ENCODE peak calls at places on chromosomes 7 and 10, in four cellular contexts. B is naive B cell, A is D341Med, P is RKO. H is an unnamed sample.

GRCh38 chr7:29607889-29608288 is 44.3 kb downstream of the PRR15 start:
- DNase-seq in P (peak), B (no peak), A (no peak), H (no peak)

GRCh38 chr7:75608451-75609122 is 116.5 kb downstream of the SPDYE5 start:
- DNase-seq in P (no peak), B (no peak), A (no peak), H (no peak)

GRCh38 chr10:27197980-27198645 is 42.5 kb downstream of the ACBD5 start:
- DNase-seq in A (peak), B (no peak), P (no peak), H (no peak)

GRCh38 chr10:3143791-3144434 is 28.7 kb downstream of the PITRM1 start:
- DNase-seq in P (no peak), A (no peak), B (no peak), H (no peak)

GRCh38 chr7:7434379-7434778 is 101.3 kb downstream of the COL28A1 start:
- DNase-seq in B (no peak), P (no peak), A (no peak), H (no peak)

GRCh38 chr10:74078037-74078436 is 72.6 kb downstream of the AP3M1 start:
- DNase-seq in P (peak), B (no peak), A (no peak), H (no peak)

GRCh38 chr7:156064921-156065386 is 252.7 kb upstream of the SHH start:
- DNase-seq in P (peak), B (no peak), A (no peak), H (no peak)

GRCh38 chr7:74104702-74105101 is 21.1 kb downstream of the LIMK1 start:
- DNase-seq in A (no peak), P (no peak), B (no peak), H (no peak)

GRCh38 chr10:90276894-90277447 is 575.6 kb downstream of the KIF20B start:
- DNase-seq in B (no peak), A (no peak), P (no peak), H (no peak)

GRCh38 chr7:144653449-144653848 is 182.4 kb downstream of the TPK1 start:
- DNase-seq in P (no peak), B (no peak), A (no peak), H (no peak)

GRCh38 chr7:22624781-22625180 is 102.2 kb upstream of the IL6 start:
- DNase-seq in A (no peak), B (no peak), P (no peak), H (no peak)

GRCh38 chr7:90625051-90625450 is 28.9 kb downstream of the CDK14 start:
- DNase-seq in B (no peak), P (no peak), A (no peak), H (no peak)

GRCh38 chr10:31757374-31757773 is 171.3 kb downstream of the ARHGAP12 start:
- DNase-seq in B (no peak), P (no peak), A (no peak), H (no peak)

GRCh38 chr10:117004238-117004626 is 755 bp downstream of the SHTN1 start:
- DNase-seq in A (no peak), P (peak), B (no peak), H (no peak)

GRCh38 chr7:19376591-19376990 is 231.4 kb upstream of the FERD3L start:
- DNase-seq in B (no peak), A (no peak), P (no peak), H (no peak)

GRCh38 chr7:114718861-114719260 is 203.0 kb upstream of the MDFIC start:
- DNase-seq in P (no peak), A (no peak), B (no peak), H (no peak)

GRCh38 chr10:1120761-1121160 is 64.6 kb downstream of the WDR37 start:
- DNase-seq in P (no peak), B (no peak), A (no peak), H (no peak)

GRCh38 chr7:131616487-131616886 is 60.1 kb upstream of the PODXL start:
- DNase-seq in A (no peak), B (no peak), P (no peak), H (no peak)

GRCh38 chr10:131251146-131251541 is 60.4 kb downstream of the TCERG1L start:
- DNase-seq in B (no peak), A (no peak), P (no peak), H (no peak)

GRCh38 chr7:83550100-83550499 is 98.8 kb downstream of the SEMA3E start:
- DNase-seq in A (no peak), P (no peak), B (no peak), H (no peak)

GRCh38 chr10:96305019-96305418 is 785 bp downstream of the DNTT start:
- DNase-seq in A (no peak), B (no peak), P (no peak), H (no peak)

GRCh38 chr7:150402671-150403321 is 23.7 kb downstream of the ZNF775 start:
- DNase-seq in B (no peak), P (no peak), A (peak), H (peak)

GRCh38 chr7:101235050-101235449 is 2.6 kb downstream of the CLDN15 start:
- DNase-seq in P (no peak), B (no peak), A (peak), H (peak)

GRCh38 chr7:74203157-74203556 is 6.6 kb upstream of the LAT2 start:
- DNase-seq in A (no peak), B (peak), P (peak), H (peak)

GRCh38 chr7:71706576-71706975 is 574.6 kb downstream of the GALNT17 start:
- DNase-seq in A (no peak), P (no peak), B (no peak), H (no peak)

GRCh38 chr7:76383089-76383944 is 24.5 kb upstream of the YWHAG start:
- DNase-seq in A (no peak), B (no peak), P (no peak), H (no peak)

GRCh38 chr10:123847686-123848432 is 43.7 kb downstream of the CPXM2 start:
- DNase-seq in P (no peak), A (no peak), B (no peak), H (no peak)

GRCh38 chr7:158825628-158826289 is 3.5 kb downstream of the ESYT2 start:
- DNase-seq in P (no peak), A (no peak), B (no peak), H (no peak)

GRCh38 chr10:117254774-117255735 is 14.1 kb downstream of the SLC18A2 start:
- DNase-seq in A (no peak), B (no peak), P (no peak), H (no peak)

GRCh38 chr10:4506087-4506486 is 319.9 kb upstream of the AKR1E2 start:
- DNase-seq in A (no peak), B (no peak), P (no peak), H (no peak)

GRCh38 chr7:86848226-86848625 is 204.5 kb downstream of the GRM3 start:
- DNase-seq in B (no peak), A (no peak), P (no peak), H (no peak)

GRCh38 chr10:58326967-58327381 is 7.8 kb upstream of the UBE2D1 start:
- DNase-seq in A (peak), P (no peak), B (no peak), H (no peak)

GRCh38 chr7:47432988-47433895 is 148.7 kb downstream of the TNS3 start:
- DNase-seq in B (no peak), P (no peak), A (no peak), H (no peak)

GRCh38 chr10:121788115-121788514 is 139.7 kb downstream of the ATE1 start:
- DNase-seq in P (no peak), B (no peak), A (no peak), H (no peak)

GRCh38 chr10:84177541-84178386 is 4.2 kb downstream of the GPR15LG start:
- DNase-seq in B (no peak), P (no peak), A (no peak), H (no peak)

GRCh38 chr10:119536508-119536837 is 6.0 kb downstream of the RGS10 start:
- DNase-seq in P (no peak), A (no peak), B (no peak), H (no peak)

GRCh38 chr7:92758796-92759431 is 77.5 kb downstream of the CDK6 start:
- DNase-seq in P (no peak), A (no peak), B (no peak), H (no peak)

H was measured in WERI-Rb-1.